ENCODE peak calls at places on chromosomes 7 and 10, in four cellular contexts. One of them, this sample, is unnamed.

GRCh38 chr10:63264852-63265617 is 131.9 kb downstream of the NRBF2 start:
- DNase-seq in dermis blood vessel endothelial cell: peak; percentile 69
- DNase-seq in occipital lobe: no peak
- DNase-seq in AG09319: no peak
- DNase-seq in this sample: peak; percentile 12

GRCh38 chr10:102775973-102776669 is 32.4 kb downstream of the WBP1L start:
- DNase-seq in dermis blood vessel endothelial cell: peak; percentile 97
- DNase-seq in occipital lobe: peak; percentile 52
- DNase-seq in AG09319: no peak
- DNase-seq in this sample: peak; percentile 23

GRCh38 chr10:79981673-79982485 is 33.0 kb upstream of the SFTPD start:
- DNase-seq in dermis blood vessel endothelial cell: peak; percentile 41
- DNase-seq in occipital lobe: peak; percentile 65
- DNase-seq in AG09319: no peak
- DNase-seq in this sample: peak; percentile 52

GRCh38 chr10:73788864-73789658 is 3.7 kb downstream of the ZSWIM8 start:
- DNase-seq in dermis blood vessel endothelial cell: no peak
- DNase-seq in occipital lobe: no peak
- DNase-seq in AG09319: no peak
- DNase-seq in this sample: no peak

GRCh38 chr10:96964131-96964530 is 132.0 kb downstream of the LCOR start:
- DNase-seq in dermis blood vessel endothelial cell: no peak
- DNase-seq in occipital lobe: no peak
- DNase-seq in AG09319: no peak
- DNase-seq in this sample: no peak

GRCh38 chr7:50664461-50664922 is 99.3 kb upstream of the DDC start:
- DNase-seq in dermis blood vessel endothelial cell: peak; percentile 70
- DNase-seq in occipital lobe: no peak
- DNase-seq in AG09319: no peak
- DNase-seq in this sample: no peak

GRCh38 chr7:49112222-49112621 is 187.9 kb downstream of the CDC14C start:
- DNase-seq in dermis blood vessel endothelial cell: no peak
- DNase-seq in occipital lobe: no peak
- DNase-seq in AG09319: no peak
- DNase-seq in this sample: no peak

GRCh38 chr7:158310924-158311713 is 276.5 kb downstream of the PTPRN2 start:
- DNase-seq in dermis blood vessel endothelial cell: no peak
- DNase-seq in occipital lobe: no peak
- DNase-seq in AG09319: no peak
- DNase-seq in this sample: no peak

GRCh38 chr7:116167177-116167576 is 43.2 kb upstream of the TES start:
- DNase-seq in dermis blood vessel endothelial cell: no peak
- DNase-seq in occipital lobe: no peak
- DNase-seq in AG09319: no peak
- DNase-seq in this sample: no peak

GRCh38 chr7:33998487-33998886 is 93.1 kb downstream of the BMPER start:
- DNase-seq in dermis blood vessel endothelial cell: no peak
- DNase-seq in occipital lobe: no peak
- DNase-seq in AG09319: no peak
- DNase-seq in this sample: no peak

GRCh38 chr7:29122081-29122480 is 24.3 kb downstream of the CPVL start:
- DNase-seq in dermis blood vessel endothelial cell: no peak
- DNase-seq in occipital lobe: no peak
- DNase-seq in AG09319: no peak
- DNase-seq in this sample: no peak

GRCh38 chr10:98309366-98310355 is 41.7 kb upstream of the LOXL4 start:
- DNase-seq in dermis blood vessel endothelial cell: peak; percentile 83
- DNase-seq in occipital lobe: peak; percentile 55
- DNase-seq in AG09319: peak; percentile 67
- DNase-seq in this sample: no peak

GRCh38 chr7:92226981-92227380 is 18.7 kb downstream of the KRIT1 start:
- DNase-seq in dermis blood vessel endothelial cell: no peak
- DNase-seq in occipital lobe: no peak
- DNase-seq in AG09319: no peak
- DNase-seq in this sample: no peak

GRCh38 chr7:18508441-18509427 is 13.2 kb downstream of the HDAC9 start:
- DNase-seq in dermis blood vessel endothelial cell: peak; percentile 97
- DNase-seq in occipital lobe: no peak
- DNase-seq in AG09319: peak; percentile 43
- DNase-seq in this sample: no peak

This sample was measured in GDM1.